ENCODE peak calls at places on chromosome 15, in nine cellular contexts. C, S, Q, K, U, V, N, B and X are unnamed samples.

GRCh38 chr15:96268421-96269204 is 61.9 kb upstream of the NR2F2 start:
- DNase-seq in B (no peak), V (no peak), U (no peak), C (no peak), Q (peak), N (no peak), K (peak), S (no peak), X (no peak)

GRCh38 chr15:100234158-100235029 is 107.4 kb downstream of the ADAMTS17 start:
- DNase-seq in K (no peak), V (no peak), B (no peak), N (no peak), S (no peak), Q (peak), C (no peak), U (no peak), X (no peak)

GRCh38 chr15:60720493-60721231 is 241.7 kb upstream of the ICE2 start:
- DNase-seq in S (no peak), B (no peak), V (no peak), C (no peak), Q (no peak), U (no peak), K (no peak), N (peak), X (no peak)

GRCh38 chr15:39075756-39076341 is 505.0 kb upstream of the THBS1 start:
- DNase-seq in C (no peak), K (no peak), B (no peak), Q (no peak), N (no peak), U (no peak), V (no peak), S (no peak), X (no peak)

GRCh38 chr15:78264304-78265136 is at the start of gene DNAJA4:
- DNase-seq in N (peak), V (peak), S (peak), K (peak), C (no peak), Q (peak), U (no peak), B (no peak), X (peak)

GRCh38 chr15:77819271-77819806 is 186.6 kb upstream of the LINGO1 start:
- DNase-seq in Q (no peak), B (no peak), U (no peak), S (peak), K (no peak), C (no peak), V (no peak), N (no peak), X (peak)

GRCh38 chr15:62323353-62323752 is 158.3 kb upstream of the C2CD4B start:
- DNase-seq in N (no peak), S (no peak), C (no peak), B (no peak), V (no peak), Q (no peak), K (no peak), U (no peak), X (no peak)

GRCh38 chr15:42131006-42131405 is 25.4 kb downstream of the PLA2G4F start:
- DNase-seq in B (no peak), V (no peak), S (no peak), Q (no peak), U (no peak), K (no peak), N (no peak), C (no peak), X (no peak)

GRCh38 chr15:94411279-94411678 is 179.9 kb downstream of the MCTP2 start:
- DNase-seq in Q (no peak), N (no peak), B (no peak), U (no peak), K (no peak), S (no peak), C (no peak), V (no peak), X (no peak)

GRCh38 chr15:74933573-74933972 is 4.3 kb downstream of the COX5A start:
- DNase-seq in V (no peak), N (no peak), B (no peak), C (no peak), Q (no peak), U (no peak), K (no peak), S (no peak), X (no peak)

GRCh38 chr15:72237286-72238224 is 6.6 kb upstream of the PKM start:
- DNase-seq in V (no peak), N (no peak), K (peak), U (peak), Q (peak), B (no peak), S (peak), C (peak), X (peak)

GRCh38 chr15:58330468-58330793 is 101.4 kb upstream of the LIPC start:
- DNase-seq in V (no peak), B (no peak), N (no peak), S (no peak), K (peak), C (no peak), U (no peak), Q (no peak), X (no peak)

GRCh38 chr15:97745481-97746071 is 214.9 kb upstream of the ARRDC4 start:
- DNase-seq in Q (peak), S (peak), U (no peak), V (no peak), B (no peak), C (no peak), K (peak), N (no peak), X (peak)

GRCh38 chr15:25186906-25187645 is 232.3 kb downstream of the SNRPN start:
- DNase-seq in K (no peak), V (no peak), B (no peak), Q (no peak), N (no peak), C (no peak), U (no peak), S (no peak), X (no peak)

GRCh38 chr15:81038975-81039607 is 38.4 kb downstream of the TLNRD1 start:
- DNase-seq in U (no peak), S (no peak), Q (peak), V (no peak), K (no peak), B (no peak), N (no peak), C (no peak), X (no peak)

GRCh38 chr15:98612490-98613110 is 35.7 kb upstream of the IGF1R start:
- DNase-seq in Q (no peak), S (no peak), C (no peak), V (no peak), N (no peak), K (no peak), U (no peak), B (no peak), X (no peak)

GRCh38 chr15:75203017-75203907 is 1.6 kb downstream of the C15orf39 start:
- DNase-seq in Q (peak), C (no peak), S (no peak), K (peak), B (no peak), U (no peak), V (no peak), N (no peak), X (no peak)

GRCh38 chr15:31360843-31361763 is 34.5 kb downstream of the KLF13 start:
- DNase-seq in K (no peak), U (no peak), N (peak), C (no peak), B (no peak), V (peak), Q (no peak), S (no peak), X (peak)

GRCh38 chr15:82768414-82769081 is 37.3 kb downstream of the FSD2 start:
- DNase-seq in V (no peak), C (no peak), B (no peak), N (no peak), S (no peak), Q (no peak), U (no peak), K (peak), X (no peak)

GRCh38 chr15:63596666-63597032 is 538 bp upstream of the FBXL22 start:
- DNase-seq in Q (no peak), K (peak), N (no peak), C (no peak), B (no peak), V (no peak), U (no peak), S (no peak), X (no peak)

GRCh38 chr15:93997071-93997658 is 234.2 kb upstream of the MCTP2 start:
- DNase-seq in S (no peak), Q (peak), C (no peak), N (no peak), B (no peak), U (peak), V (no peak), K (peak), X (no peak)

GRCh38 chr15:71094137-71094536 is 21.1 kb upstream of the THSD4 start:
- DNase-seq in C (no peak), K (no peak), N (no peak), V (no peak), B (no peak), Q (no peak), S (no peak), U (no peak), X (no peak)

GRCh38 chr15:31080618-31081017 is 20.9 kb downstream of the TRPM1 start:
- DNase-seq in C (no peak), U (peak), S (peak), N (peak), Q (peak), B (no peak), K (no peak), V (no peak), X (no peak)

GRCh38 chr15:78615151-78615589 is 5.6 kb downstream of the CHRNA3 start:
- DNase-seq in K (no peak), B (no peak), S (no peak), C (no peak), U (no peak), Q (no peak), V (no peak), N (no peak), X (no peak)

GRCh38 chr15:100873029-100873677 is 6.5 kb upstream of the ALDH1A3 start:
- DNase-seq in C (peak), U (peak), K (peak), S (peak), V (peak), B (no peak), Q (peak), N (peak), X (peak)

GRCh38 chr15:96442076-96442475 is 111.6 kb downstream of the NR2F2 start:
- DNase-seq in Q (no peak), U (no peak), N (no peak), V (no peak), S (no peak), B (no peak), C (no peak), K (no peak), X (no peak)